ENCODE peak calls at places on chromosomes 12 and 14, in ten cellular contexts. T is psoas muscle, P is mesothelial cell of epicardium, W is type B pancreatic cell, A is left ventricle myocardium inferior, Q is hepatocyte, Y is cardiac fibroblast, L is IMR-90, G is GM23338, E is RWPE1. I is an unnamed sample.

GRCh38 chr14:85529803-85530574 is at the start of gene FLRT2:
- DNase-seq in T (peak; percentile 77), P (no peak), W (no peak), A (peak; percentile 50), Q (peak; percentile 62), Y (peak; percentile 88), L (peak; percentile 44), G (peak; percentile 72), E (peak; percentile 50), I (no peak)

GRCh38 chr14:53881161-53881846 is 75.3 kb downstream of the BMP4 start:
- DNase-seq in T (no peak), P (no peak), W (no peak), A (no peak), Q (peak; percentile 39), Y (peak; percentile 47), L (peak; percentile 56), G (no peak), E (no peak), I (no peak)

GRCh38 chr14:47278233-47278842 is 397.1 kb downstream of the MDGA2 start:
- DNase-seq in T (no peak), P (peak; percentile 51), W (peak; percentile 67), A (no peak), Q (peak; percentile 74), Y (peak; percentile 23), L (no peak), G (peak; percentile 80), E (peak; percentile 12), I (no peak)

GRCh38 chr12:56115329-56115728 is 1.1 kb upstream of the RPL41 start:
- DNase-seq in T (peak; percentile 59), P (no peak), W (no peak), A (no peak), Q (no peak), Y (peak; percentile 53), L (peak; percentile 19), G (peak; percentile 42), E (no peak), I (no peak)

GRCh38 chr14:22526744-22527143 is 62.3 kb downstream of the DAD1 start:
- DNase-seq in T (no peak), P (no peak), W (no peak), A (no peak), Q (no peak), Y (no peak), L (no peak), G (no peak), E (no peak), I (no peak)

GRCh38 chr12:120539303-120539702 is 5.1 kb downstream of the RNF10 start:
- DNase-seq in T (no peak), P (no peak), W (no peak), A (no peak), Q (no peak), Y (peak; percentile 38), L (peak; percentile 55), G (no peak), E (peak; percentile 33), I (no peak)

GRCh38 chr12:47219243-47219642 is 139.5 kb upstream of the AMIGO2 start:
- DNase-seq in T (no peak), P (no peak), W (no peak), A (no peak), Q (no peak), Y (peak; percentile 49), L (peak; percentile 71), G (no peak), E (peak; percentile 38), I (no peak)

GRCh38 chr12:108879615-108880254 is at the start of gene DAO:
- DNase-seq in T (no peak), P (no peak), W (no peak), A (no peak), Q (no peak), Y (no peak), L (no peak), G (no peak), E (no peak), I (no peak)

GRCh38 chr12:5480218-5480952 is 48.5 kb downstream of the NTF3 start:
- DNase-seq in T (no peak), P (peak; percentile 52), W (peak; percentile 77), A (no peak), Q (peak; percentile 30), Y (no peak), L (peak; percentile 59), G (peak; percentile 64), E (no peak), I (no peak)

GRCh38 chr12:78403681-78404080 is 460.9 kb upstream of the SYT1 start:
- DNase-seq in T (no peak), P (no peak), W (no peak), A (no peak), Q (no peak), Y (peak; percentile 31), L (peak; percentile 40), G (no peak), E (no peak), I (no peak)

GRCh38 chr12:34217660-34218059 is 195.4 kb downstream of the ALG10 start:
- DNase-seq in T (no peak), P (no peak), W (no peak), A (no peak), Q (no peak), Y (no peak), L (no peak), G (no peak), E (no peak), I (no peak)

GRCh38 chr14:20986811-20987210 is 3.0 kb upstream of the METTL17 start:
- DNase-seq in T (no peak), P (no peak), W (no peak), A (no peak), Q (peak; percentile 72), Y (peak; percentile 92), L (peak; percentile 96), G (no peak), E (peak; percentile 92), I (no peak)

GRCh38 chr12:124506145-124506831 is 61.1 kb downstream of the NCOR2 start:
- DNase-seq in T (peak; percentile 88), P (peak; percentile 74), W (no peak), A (peak; percentile 86), Q (peak; percentile 64), Y (peak; percentile 85), L (no peak), G (no peak), E (no peak), I (no peak)

GRCh38 chr12:74620932-74621331 is 83.3 kb downstream of the ATXN7L3B start:
- DNase-seq in T (no peak), P (no peak), W (no peak), A (no peak), Q (no peak), Y (no peak), L (no peak), G (no peak), E (no peak), I (no peak)

GRCh38 chr14:96888593-96888992 is 91.4 kb downstream of the VRK1 start:
- DNase-seq in T (no peak), P (no peak), W (no peak), A (no peak), Q (no peak), Y (no peak), L (no peak), G (no peak), E (no peak), I (no peak)

GRCh38 chr12:63764481-63764880 is 15.2 kb upstream of the RXYLT1 start:
- DNase-seq in T (peak; percentile 53), P (no peak), W (no peak), A (no peak), Q (no peak), Y (no peak), L (no peak), G (peak; percentile 11), E (no peak), I (no peak)

DNA sequence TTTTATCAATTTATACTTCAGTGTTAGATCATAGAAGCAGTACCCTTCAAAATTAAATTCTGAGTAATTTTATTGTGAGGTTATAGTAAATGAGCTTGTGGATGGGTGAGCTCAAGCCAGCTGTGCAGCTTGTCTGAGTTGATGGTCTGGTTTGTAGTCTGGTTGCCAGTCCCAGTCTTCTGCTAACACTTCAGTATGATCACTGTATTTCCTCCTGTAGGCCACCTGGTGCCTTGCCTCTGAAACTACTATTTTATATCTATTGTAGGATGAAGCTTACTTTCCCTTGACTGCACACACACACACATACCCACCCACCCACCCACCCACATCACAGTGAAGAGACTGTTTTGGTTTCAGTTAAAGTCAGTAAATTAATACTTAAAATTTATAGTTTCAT is 496.4 kb downstream of the PCNX1 start:
- DNase-seq in T (no peak), P (no peak), W (no peak), A (no peak), Q (no peak), Y (peak; percentile 53), L (peak; percentile 44), G (peak; percentile 38), E (peak; percentile 6), I (no peak)
- TF ChIP-seq CTCF in T (no peak), P (no peak), W (peak; percentile 34), A (no peak), Q (no peak), Y (no peak), L (no peak), G (no peak), E (no peak), I (no peak)

DNA sequence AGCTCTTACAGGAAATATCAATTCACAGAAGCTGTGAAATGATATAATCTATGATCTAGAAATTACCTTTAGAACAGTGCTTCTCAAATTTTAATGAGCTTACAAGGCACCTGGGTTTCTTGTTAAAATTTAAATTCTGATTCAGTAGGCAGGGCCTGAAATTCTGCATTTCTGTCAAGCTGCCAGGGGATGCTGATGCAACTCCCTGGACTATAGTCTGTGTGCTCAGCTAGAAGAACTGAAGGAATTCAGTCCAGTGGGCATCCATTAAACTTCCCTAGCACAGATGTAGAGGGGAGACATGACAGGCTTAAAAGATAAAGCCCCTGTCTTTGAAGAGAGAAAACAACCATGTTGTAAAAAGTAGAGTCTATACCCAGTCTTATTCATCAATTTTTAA is 441.8 kb downstream of the TMTC2 start:
- DNase-seq in T (no peak), P (no peak), W (no peak), A (no peak), Q (no peak), Y (peak; percentile 49), L (no peak), G (no peak), E (no peak), I (no peak)
- TF ChIP-seq CTCF in T (no peak), P (no peak), W (no peak), A (no peak), Q (no peak), Y (no peak), L (no peak), G (no peak), E (no peak), I (no peak)

DNA sequence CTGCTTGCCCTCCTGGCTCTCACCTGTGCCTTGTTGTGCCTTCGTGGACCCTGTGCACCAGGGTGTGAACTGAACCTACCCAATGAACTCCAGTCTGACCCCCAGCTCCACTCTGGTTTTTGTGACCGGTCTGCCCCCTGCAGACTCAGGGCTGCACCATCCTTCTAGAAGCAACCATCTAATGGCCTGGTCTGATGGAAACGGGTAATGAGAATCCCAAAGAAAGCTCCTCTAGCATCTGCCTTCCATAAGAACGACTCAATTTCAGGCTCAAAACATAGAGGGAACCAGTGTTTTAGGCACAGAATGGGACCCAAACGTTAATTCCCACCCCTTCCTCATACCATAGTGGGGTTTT is 176.7 kb upstream of the PRMT8 start:
- DNase-seq in T (no peak), P (no peak), W (no peak), A (no peak), Q (no peak), Y (no peak), L (no peak), G (no peak), E (no peak), I (no peak)
- TF ChIP-seq CTCF in T (no peak), P (no peak), W (no peak), A (no peak), Q (no peak), Y (no peak), L (no peak), G (peak; percentile 40), E (no peak), I (no peak)

GRCh38 chr14:88463318-88463717 is 77.9 kb downstream of the SPATA7 start:
- DNase-seq in T (no peak), P (no peak), W (no peak), A (no peak), Q (peak; percentile 27), Y (no peak), L (no peak), G (peak; percentile 51), E (no peak), I (no peak)
- TF ChIP-seq CTCF in T (no peak), P (peak; percentile 48), W (peak; percentile 58), A (peak; percentile 46), Q (peak; percentile 34), Y (peak; percentile 50), L (peak; percentile 39), G (peak; percentile 57), E (no peak), I (no peak)